ENCODE peak calls at places on chromosomes 5 and 9, in five cellular contexts. O is tibial nerve, W is right lobe of liver, U is HCT116, S is GM12878. J is an unnamed sample.

GRCh38 chr5:176714067-176714466 is 66.8 kb downstream of the TSPAN17 start:
- DNase-seq in O (no peak), W (no peak), U (no peak), S (no peak), J (no peak)

GRCh38 chr9:5629312-5630037 is 568 bp downstream of the RIC1 start:
- DNase-seq in S (no peak), W (peak; percentile 62), U (no peak), O (peak; percentile 28), J (peak; percentile 87)

GRCh38 chr9:76049341-76049740 is 158.9 kb downstream of the PCSK5 start:
- DNase-seq in U (no peak), S (no peak), O (no peak), W (no peak), J (no peak)

GRCh38 chr5:80246995-80247729 is 8.7 kb downstream of the SERINC5 start:
- DNase-seq in S (peak; percentile 44), U (peak; percentile 83), W (peak; percentile 59), O (no peak), J (no peak)

GRCh38 chr5:135269828-135270545 is 129.0 kb downstream of the MACROH2A1 start:
- DNase-seq in S (no peak), W (no peak), U (no peak), O (no peak), J (no peak)

GRCh38 chr9:34771023-34771422 is 61.1 kb upstream of the CCL21 start:
- DNase-seq in U (no peak), W (no peak), S (no peak), O (no peak), J (no peak)

GRCh38 chr5:16384222-16384621 is 81.4 kb downstream of the ZNF622 start:
- DNase-seq in O (no peak), U (no peak), S (no peak), W (no peak), J (no peak)

GRCh38 chr5:128216860-128217531 is 133.4 kb downstream of the SLC12A2 start:
- DNase-seq in W (no peak), S (no peak), O (no peak), U (no peak), J (no peak)

GRCh38 chr5:54758038-54758437 is 227.4 kb downstream of the ESM1 start:
- DNase-seq in S (no peak), W (no peak), U (no peak), O (no peak), J (no peak)

GRCh38 chr5:42879267-42879666 is 67.6 kb upstream of the SELENOP start:
- DNase-seq in U (no peak), O (no peak), S (no peak), W (no peak), J (no peak)

GRCh38 chr9:33852216-33852826 is 35.4 kb downstream of the UBE2R2 start:
- DNase-seq in U (peak; percentile 43), S (no peak), O (peak; percentile 65), W (peak; percentile 67), J (no peak)

GRCh38 chr5:163407034-163407652 is 30.3 kb upstream of the CCNG1 start:
- DNase-seq in U (no peak), W (no peak), O (no peak), S (peak; percentile 13), J (no peak)

GRCh38 chr5:124040799-124041198 is 528.8 kb downstream of the CSNK1G3 start:
- DNase-seq in W (no peak), U (no peak), S (no peak), O (no peak), J (no peak)

GRCh38 chr5:134714120-134714519 is 24.2 kb upstream of the CAMLG start:
- DNase-seq in S (no peak), O (no peak), W (no peak), U (no peak), J (no peak)

GRCh38 chr9:93952784-93953491 is 2.2 kb downstream of the BARX1 start:
- DNase-seq in U (no peak), O (no peak), S (no peak), W (no peak), J (no peak)

GRCh38 chr5:111454198-111454606 is 58.1 kb downstream of the STARD4 start:
- DNase-seq in S (no peak), U (no peak), W (no peak), O (no peak), J (no peak)

GRCh38 chr5:151420127-151420526 is 27.3 kb upstream of the SLC36A1 start:
- DNase-seq in O (no peak), U (no peak), W (no peak), S (no peak), J (no peak)
- TF ChIP-seq CTCF in O (no peak), U (no peak), W (no peak), S (no peak), J (no peak)

DNA sequence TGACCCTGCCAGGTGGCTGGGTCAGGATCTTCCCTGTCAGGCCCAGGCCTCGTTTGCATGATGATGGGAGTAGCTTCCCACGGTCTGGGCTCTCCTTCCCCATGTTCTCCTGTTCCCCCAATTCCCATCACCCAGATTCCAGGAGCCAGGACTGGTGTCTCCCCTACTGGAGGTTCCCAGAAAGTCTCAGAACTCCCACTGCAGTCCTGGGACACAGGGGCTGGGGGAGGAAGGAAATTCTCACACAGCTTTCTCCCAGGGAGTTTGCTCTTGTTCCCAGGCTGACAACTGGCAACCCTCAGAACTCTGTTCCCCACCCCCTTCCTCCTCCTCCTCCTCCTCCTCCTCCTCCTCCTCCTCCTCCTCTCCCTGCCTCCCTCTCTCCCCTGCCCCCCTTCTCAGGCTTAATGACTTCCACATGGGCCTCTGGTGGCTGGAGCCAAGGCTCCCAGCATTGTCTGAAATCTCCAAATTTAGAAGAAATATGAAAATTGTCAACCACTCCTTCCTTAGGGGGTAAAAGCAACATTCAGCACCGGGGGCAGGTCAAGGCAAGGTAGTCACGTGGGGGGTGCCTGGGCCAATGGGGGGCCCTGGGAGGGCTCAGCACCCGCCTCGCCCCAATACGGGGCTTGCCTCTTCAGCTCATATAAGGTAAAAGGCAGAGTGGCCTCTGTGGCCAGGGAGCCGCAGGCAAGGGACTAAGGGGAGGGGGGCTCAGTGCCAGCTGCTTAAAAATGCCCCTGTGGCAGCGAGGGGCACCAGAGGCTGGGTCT is 27.3 kb upstream of the IL17B start:
- DNase-seq in S (no peak), U (no peak), O (peak; percentile 59), W (no peak), J (peak; percentile 95)
- H3K4me3 ChIP-seq in S (no peak overlapping the region), U (no peak overlapping the region), O (peak overlapping the region; percentile 50), W (peak overlapping the region; percentile 37), J (peak overlapping the region; percentile 63)

DNA sequence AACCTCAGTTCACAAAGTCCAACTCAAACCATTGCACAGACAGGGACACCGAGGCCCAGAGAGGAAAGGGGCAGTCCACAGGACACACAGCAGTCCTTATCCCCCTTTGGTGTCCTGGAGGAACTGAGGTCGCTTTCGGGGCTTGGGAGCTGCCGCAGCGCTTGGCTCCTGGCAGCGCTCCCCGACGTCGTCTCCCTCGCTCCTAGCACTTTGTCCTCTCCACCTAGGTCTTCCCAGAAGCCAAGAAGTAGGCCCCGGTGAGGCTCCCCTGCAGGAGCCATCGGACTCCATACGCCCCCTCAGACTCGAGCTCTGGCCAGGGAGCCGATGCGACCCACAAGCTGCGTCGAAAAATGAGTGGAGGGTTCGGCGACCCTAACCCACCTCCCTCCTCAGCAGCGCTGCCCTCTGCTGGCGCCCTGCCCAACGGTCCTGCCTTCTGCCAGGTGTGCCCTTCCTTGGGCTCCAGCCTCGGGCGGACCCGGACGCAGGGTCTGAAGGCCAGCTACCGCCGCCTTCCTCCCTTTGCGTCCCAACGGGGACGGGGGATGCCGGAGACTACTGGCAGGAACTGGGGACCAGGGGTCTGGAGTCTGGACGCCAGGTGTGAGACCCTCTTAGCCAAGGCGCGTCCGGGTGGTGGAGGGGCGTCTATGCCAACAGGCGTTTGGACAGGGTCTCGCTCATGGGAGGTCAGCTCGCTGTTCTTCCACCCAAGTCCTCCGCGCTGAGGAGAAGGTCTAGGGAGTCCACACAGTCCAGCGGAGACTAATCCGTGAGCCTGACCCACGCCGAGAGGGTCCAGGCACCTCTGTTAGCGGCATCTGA is 2.1 kb upstream of the PRDM12 start:
- DNase-seq in U (no peak), O (no peak), W (no peak), S (no peak), J (no peak)
- H3K27ac ChIP-seq in U (no peak overlapping the region), O (no peak overlapping the region), W (no peak overlapping the region), S (no peak overlapping the region), J (no peak overlapping the region)

GRCh38 chr5:78799254-78800017 is 150.9 kb upstream of the LHFPL2 start:
- DNase-seq in O (no peak), S (no peak), U (no peak), W (no peak), J (no peak)
- TF ChIP-seq CTCF in O (no peak), S (no peak), U (peak; percentile 12), W (no peak), J (no peak)

DNA sequence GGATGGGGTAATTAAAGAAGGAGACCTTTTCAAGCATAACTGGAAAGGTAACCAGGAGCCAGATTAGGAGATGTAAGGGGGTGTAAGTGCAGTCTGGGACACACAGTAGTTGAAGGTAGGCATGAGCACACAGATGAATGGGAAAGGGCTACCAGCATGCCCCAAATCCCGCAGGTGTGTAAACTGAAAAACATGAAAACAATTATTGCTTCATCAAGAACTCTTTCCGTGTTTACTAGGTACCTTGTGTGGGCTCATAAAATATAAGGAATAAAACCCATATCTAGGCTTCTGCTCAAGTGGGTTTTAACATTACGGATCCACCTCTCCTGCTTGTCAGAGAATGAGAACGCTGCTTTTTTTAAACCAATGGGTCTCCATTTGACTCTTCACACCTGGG is 1.1 kb downstream of the MAPKAP1 start:
- DNase-seq in W (no peak), S (no peak), U (no peak), O (no peak), J (no peak)
- H3K4me3 ChIP-seq in W (peak overlapping the region; percentile 94), S (peak overlapping the region; percentile 90), U (peak overlapping the region; percentile 91), O (peak overlapping the region; percentile 97), J (peak overlapping the region; percentile 83)

GRCh38 chr5:140220032-140220697 is 45.2 kb downstream of the CYSTM1 start:
- DNase-seq in W (no peak), O (no peak), S (peak; percentile 54), U (no peak), J (no peak)
- H3K27ac ChIP-seq in W (peak overlapping the region; percentile 52), O (no peak overlapping the region), S (peak overlapping the region; percentile 38), U (peak overlapping the region; percentile 87), J (peak overlapping the region; percentile 90)

GRCh38 chr5:67246546-67246945 is 49.9 kb upstream of the CD180 start:
- DNase-seq in W (no peak), O (no peak), S (no peak), U (no peak), J (no peak)
- TF ChIP-seq CTCF in W (no peak), O (no peak), S (no peak), U (no peak), J (no peak)

GRCh38 chr9:129712595-129713524 is 40.0 kb downstream of the PTGES start:
- DNase-seq in S (no peak), U (no peak), O (no peak), W (no peak), J (peak; percentile 60)
- H3K4me3 ChIP-seq in S (no peak overlapping the region), U (no peak overlapping the region), O (no peak overlapping the region), W (no peak overlapping the region), J (no peak overlapping the region)

J was measured in kidney.